ENCODE peak calls at places on chromosomes 6 and 20, in eight cellular contexts. One of them, this sample, is unnamed.

GRCh38 chr6:43807228-43808061 is 37.4 kb downstream of the VEGFA start:
- DNase-seq in heart right ventricle: no peak
- DNase-seq in smooth muscle cell of the brain vasculature: no peak
- DNase-seq in EL: no peak
- DNase-seq in NT2/D1: no peak
- DNase-seq in cardiac muscle cell: peak
- DNase-seq in Kasumi-1: peak
- DNase-seq in AG10803: no peak
- DNase-seq in this sample: peak

GRCh38 chr6:33904050-33904827 is 100.4 kb upstream of the MLN start:
- DNase-seq in heart right ventricle: no peak
- DNase-seq in smooth muscle cell of the brain vasculature: no peak
- DNase-seq in EL: no peak
- DNase-seq in NT2/D1: peak
- DNase-seq in cardiac muscle cell: no peak
- DNase-seq in Kasumi-1: peak
- DNase-seq in AG10803: no peak
- DNase-seq in this sample: no peak

GRCh38 chr20:1500496-1500895 is 9.3 kb upstream of the SIRPB2 start:
- DNase-seq in heart right ventricle: no peak
- DNase-seq in smooth muscle cell of the brain vasculature: no peak
- DNase-seq in EL: no peak
- DNase-seq in NT2/D1: peak
- DNase-seq in cardiac muscle cell: peak
- DNase-seq in Kasumi-1: no peak
- DNase-seq in AG10803: no peak
- DNase-seq in this sample: no peak

GRCh38 chr20:43840382-43841070 is 74.1 kb upstream of the TOX2 start:
- DNase-seq in heart right ventricle: no peak
- DNase-seq in smooth muscle cell of the brain vasculature: no peak
- DNase-seq in EL: peak
- DNase-seq in NT2/D1: peak
- DNase-seq in cardiac muscle cell: peak
- DNase-seq in Kasumi-1: peak
- DNase-seq in AG10803: no peak
- DNase-seq in this sample: no peak

GRCh38 chr6:122696853-122697252 is 82.7 kb upstream of the FABP7 start:
- DNase-seq in heart right ventricle: no peak
- DNase-seq in smooth muscle cell of the brain vasculature: no peak
- DNase-seq in EL: peak
- DNase-seq in NT2/D1: no peak
- DNase-seq in cardiac muscle cell: no peak
- DNase-seq in Kasumi-1: no peak
- DNase-seq in AG10803: no peak
- DNase-seq in this sample: no peak

GRCh38 chr20:21706345-21707195 is 1.1 kb downstream of the PAX1 start:
- DNase-seq in heart right ventricle: no peak
- DNase-seq in smooth muscle cell of the brain vasculature: no peak
- DNase-seq in EL: no peak
- DNase-seq in NT2/D1: no peak
- DNase-seq in cardiac muscle cell: no peak
- DNase-seq in Kasumi-1: no peak
- DNase-seq in AG10803: no peak
- DNase-seq in this sample: no peak

GRCh38 chr6:19605624-19606023 is 231.5 kb upstream of the ID4 start:
- DNase-seq in heart right ventricle: no peak
- DNase-seq in smooth muscle cell of the brain vasculature: no peak
- DNase-seq in EL: no peak
- DNase-seq in NT2/D1: no peak
- DNase-seq in cardiac muscle cell: no peak
- DNase-seq in Kasumi-1: no peak
- DNase-seq in AG10803: no peak
- DNase-seq in this sample: no peak

GRCh38 chr6:118912646-118913045 is 18.7 kb downstream of the ASF1A start:
- DNase-seq in heart right ventricle: no peak
- DNase-seq in smooth muscle cell of the brain vasculature: no peak
- DNase-seq in EL: no peak
- DNase-seq in NT2/D1: no peak
- DNase-seq in cardiac muscle cell: no peak
- DNase-seq in Kasumi-1: no peak
- DNase-seq in AG10803: no peak
- DNase-seq in this sample: no peak

GRCh38 chr6:125300992-125301434 is 754 bp downstream of the HDDC2 start:
- DNase-seq in heart right ventricle: no peak
- DNase-seq in smooth muscle cell of the brain vasculature: no peak
- DNase-seq in EL: peak
- DNase-seq in NT2/D1: no peak
- DNase-seq in cardiac muscle cell: peak
- DNase-seq in Kasumi-1: peak
- DNase-seq in AG10803: peak
- DNase-seq in this sample: no peak

GRCh38 chr6:15066433-15067337 is 179.2 kb upstream of the JARID2 start:
- DNase-seq in heart right ventricle: peak
- DNase-seq in smooth muscle cell of the brain vasculature: no peak
- DNase-seq in EL: peak
- DNase-seq in NT2/D1: no peak
- DNase-seq in cardiac muscle cell: peak
- DNase-seq in Kasumi-1: peak
- DNase-seq in AG10803: peak
- DNase-seq in this sample: peak

GRCh38 chr20:62980380-62980960 is 26.3 kb downstream of the BHLHE23 start:
- DNase-seq in heart right ventricle: no peak
- DNase-seq in smooth muscle cell of the brain vasculature: no peak
- DNase-seq in EL: no peak
- DNase-seq in NT2/D1: no peak
- DNase-seq in cardiac muscle cell: no peak
- DNase-seq in Kasumi-1: no peak
- DNase-seq in AG10803: no peak
- DNase-seq in this sample: no peak

GRCh38 chr6:13289789-13290318 is 38.5 kb downstream of the TBC1D7 start:
- DNase-seq in heart right ventricle: no peak
- DNase-seq in smooth muscle cell of the brain vasculature: no peak
- DNase-seq in EL: no peak
- DNase-seq in NT2/D1: no peak
- DNase-seq in cardiac muscle cell: no peak
- DNase-seq in Kasumi-1: no peak
- DNase-seq in AG10803: no peak
- DNase-seq in this sample: no peak

GRCh38 chr20:50982372-50982771 is 23.8 kb downstream of the MOCS3 start:
- DNase-seq in heart right ventricle: no peak
- DNase-seq in smooth muscle cell of the brain vasculature: no peak
- DNase-seq in EL: peak
- DNase-seq in NT2/D1: no peak
- DNase-seq in cardiac muscle cell: peak
- DNase-seq in Kasumi-1: no peak
- DNase-seq in AG10803: peak
- DNase-seq in this sample: no peak

GRCh38 chr20:59598625-59599310 is 5.6 kb upstream of the PHACTR3 start:
- DNase-seq in heart right ventricle: no peak
- DNase-seq in smooth muscle cell of the brain vasculature: no peak
- DNase-seq in EL: peak
- DNase-seq in NT2/D1: peak
- DNase-seq in cardiac muscle cell: peak
- DNase-seq in Kasumi-1: peak
- DNase-seq in AG10803: peak
- DNase-seq in this sample: no peak

GRCh38 chr20:45745015-45745414 is 22.9 kb downstream of the SPINT4 start:
- DNase-seq in heart right ventricle: no peak
- DNase-seq in smooth muscle cell of the brain vasculature: no peak
- DNase-seq in EL: no peak
- DNase-seq in NT2/D1: no peak
- DNase-seq in cardiac muscle cell: no peak
- DNase-seq in Kasumi-1: no peak
- DNase-seq in AG10803: no peak
- DNase-seq in this sample: no peak

GRCh38 chr6:27019651-27020552 is 227.6 kb upstream of the PRSS16 start:
- DNase-seq in heart right ventricle: peak
- DNase-seq in smooth muscle cell of the brain vasculature: peak
- DNase-seq in EL: peak
- DNase-seq in NT2/D1: peak
- DNase-seq in cardiac muscle cell: peak
- DNase-seq in Kasumi-1: no peak
- DNase-seq in AG10803: peak
- DNase-seq in this sample: peak

GRCh38 chr6:17485181-17485580 is 91.8 kb downstream of the CAP2 start:
- DNase-seq in heart right ventricle: no peak
- DNase-seq in smooth muscle cell of the brain vasculature: no peak
- DNase-seq in EL: no peak
- DNase-seq in NT2/D1: no peak
- DNase-seq in cardiac muscle cell: no peak
- DNase-seq in Kasumi-1: no peak
- DNase-seq in AG10803: no peak
- DNase-seq in this sample: no peak

GRCh38 chr6:141561154-141561553 is 571.6 kb upstream of the GJE1 start:
- DNase-seq in heart right ventricle: no peak
- DNase-seq in smooth muscle cell of the brain vasculature: no peak
- DNase-seq in EL: no peak
- DNase-seq in NT2/D1: no peak
- DNase-seq in cardiac muscle cell: no peak
- DNase-seq in Kasumi-1: no peak
- DNase-seq in AG10803: no peak
- DNase-seq in this sample: no peak